ENCODE peak calls at places on chromosomes 13 and 19, in ten cellular contexts. E is heart left ventricle, U is stomach, S is left ventricle myocardium inferior, H is tibial nerve, L is fibroblast of lung, C is upper lobe of right lung, W is HCT116, M is pancreas, A is Peyer's patch. V is an unnamed sample.

GRCh38 chr13:30985637-30986205 is 53.3 kb downstream of the TEX26 start:
- DNase-seq in C (no peak), W (no peak), M (no peak), E (no peak), U (no peak), S (no peak), L (peak; percentile 80), H (no peak), A (no peak), V (no peak)

GRCh38 chr13:47621931-47622330 is 379.1 kb downstream of the SUCLA2 start:
- DNase-seq in H (no peak), E (no peak), A (no peak), U (no peak), L (peak; percentile 36), M (no peak), W (no peak), S (no peak), C (no peak), V (no peak)

GRCh38 chr13:112567161-112567862 is 20.6 kb downstream of the TUBGCP3 start:
- DNase-seq in E (no peak), S (no peak), C (no peak), H (no peak), A (no peak), M (no peak), U (no peak), W (no peak), L (peak; percentile 19), V (peak; percentile 23)

GRCh38 chr13:90545070-90545840 is 802.2 kb upstream of the MIR17HG start:
- DNase-seq in A (no peak), H (no peak), C (no peak), U (no peak), M (no peak), E (no peak), W (no peak), S (no peak), L (peak; percentile 13), V (no peak)

GRCh38 chr13:23705578-23705977 is 135.4 kb downstream of the TNFRSF19 start:
- DNase-seq in U (no peak), W (no peak), S (no peak), C (no peak), A (no peak), E (no peak), M (no peak), H (no peak), L (peak; percentile 39), V (no peak)

GRCh38 chr13:72255908-72256307 is 388.9 kb upstream of the DACH1 start:
- DNase-seq in W (peak; percentile 13), C (no peak), M (peak; percentile 18), A (no peak), E (no peak), H (no peak), S (no peak), L (peak; percentile 56), U (no peak), V (no peak)

GRCh38 chr19:6616011-6616410 is 25.1 kb upstream of the CD70 start:
- DNase-seq in U (no peak), L (peak; percentile 87), A (no peak), H (no peak), S (no peak), E (no peak), M (no peak), W (no peak), C (no peak), V (no peak)

GRCh38 chr13:27001705-27002104 is 169.9 kb downstream of the USP12 start:
- DNase-seq in C (no peak), L (no peak), M (no peak), S (no peak), W (no peak), A (peak; percentile 42), E (no peak), H (no peak), U (no peak), V (no peak)

GRCh38 chr19:17351815-17352435 is 14.6 kb downstream of the GTPBP3 start:
- DNase-seq in E (no peak), L (no peak), M (no peak), W (no peak), C (no peak), U (no peak), H (no peak), A (no peak), S (no peak), V (no peak)

GRCh38 chr19:17347877-17348276 is 10.5 kb downstream of the GTPBP3 start:
- DNase-seq in E (no peak), W (no peak), A (no peak), H (no peak), L (no peak), U (no peak), C (no peak), S (no peak), M (no peak), V (no peak)

GRCh38 chr19:17347361-17347760 is 10.0 kb downstream of the GTPBP3 start:
- DNase-seq in L (no peak), C (no peak), E (no peak), M (no peak), A (no peak), H (no peak), U (no peak), W (no peak), S (no peak), V (no peak)

GRCh38 chr19:17346109-17346671 is 8.8 kb downstream of the GTPBP3 start:
- DNase-seq in A (peak; percentile 85), M (peak; percentile 51), L (peak; percentile 47), U (peak; percentile 82), S (peak; percentile 79), C (peak; percentile 87), W (peak; percentile 60), H (peak; percentile 66), E (peak; percentile 88), V (no peak)

GRCh38 chr19:17348700-17349099 is 11.3 kb downstream of the GTPBP3 start:
- DNase-seq in S (peak; percentile 66), E (peak; percentile 81), H (no peak), M (peak; percentile 20), A (no peak), L (peak; percentile 67), W (no peak), C (no peak), U (no peak), V (no peak)
- H3K4me3 ChIP-seq in S (no peak overlapping the region), E (no peak overlapping the region), H (no peak overlapping the region), M (no peak overlapping the region), A (no peak overlapping the region), L (no peak overlapping the region), W (peak overlapping the region; percentile 41), C (no peak overlapping the region), U (no peak overlapping the region), V (peak overlapping the region; percentile 22)

DNA sequence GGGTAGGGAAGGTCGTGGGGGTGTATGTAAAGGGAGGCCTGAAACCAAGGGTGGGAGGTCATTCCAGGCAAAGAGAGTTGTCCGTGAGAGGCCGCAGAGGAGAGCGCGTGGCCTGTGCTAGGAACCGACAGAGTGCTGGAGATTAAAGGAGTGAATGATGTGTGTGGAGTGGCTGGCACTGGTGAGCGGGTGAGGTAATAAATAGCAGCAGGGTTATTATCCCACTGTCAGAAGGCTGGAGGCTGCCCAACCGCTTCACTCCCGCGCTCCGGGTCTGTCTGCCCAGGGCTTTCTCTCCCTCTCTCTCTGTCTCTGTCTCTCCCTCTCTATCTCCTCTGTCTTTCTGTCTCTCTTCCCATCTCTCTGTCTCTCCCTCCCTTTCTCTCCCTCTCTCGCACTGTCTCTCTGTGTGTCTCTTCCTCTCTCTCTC is 17.4 kb downstream of the ZNF579 start:
- DNase-seq in H (no peak), W (no peak), U (peak; percentile 87), A (no peak), L (peak; percentile 24), S (peak; percentile 79), E (peak; percentile 70), C (no peak), M (no peak), V (no peak)
- H3K27ac ChIP-seq in H (no peak overlapping the region), W (no peak overlapping the region), U (peak overlapping the region; percentile 84), A (no peak overlapping the region), L (no peak overlapping the region), S (peak overlapping the region; percentile 89), E (peak overlapping the region; percentile 76), C (no peak overlapping the region), M (no peak overlapping the region), V (no peak overlapping the region)

DNA sequence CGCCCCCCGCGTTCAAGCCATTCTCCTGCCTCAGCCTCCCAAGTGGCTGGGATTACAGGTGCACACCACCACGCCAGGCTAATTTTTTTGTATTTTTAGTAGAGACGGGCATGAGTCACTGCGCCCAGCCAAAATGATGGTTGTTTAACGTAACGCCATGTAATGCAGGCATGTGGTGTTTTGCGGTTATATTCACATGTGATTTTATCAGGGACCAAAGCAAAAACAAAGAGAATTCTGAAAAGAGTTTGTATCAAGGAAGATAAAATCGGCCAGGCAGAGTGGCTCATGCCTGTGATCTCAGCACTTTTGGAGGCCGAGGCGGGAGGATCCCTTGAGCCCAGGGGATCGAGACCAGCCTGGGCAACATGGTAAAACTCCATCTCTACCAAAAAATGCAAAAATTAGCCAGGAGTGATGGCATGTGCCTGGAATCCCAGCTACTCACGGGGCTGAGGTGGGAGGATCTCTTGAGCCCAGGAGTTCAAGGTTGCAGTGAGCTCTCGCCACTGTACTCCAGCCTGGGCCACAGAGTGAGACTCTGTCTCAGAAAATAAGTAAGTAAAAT is 4.7 kb upstream of the ADGRE2 start:
- DNase-seq in S (no peak), E (no peak), H (no peak), W (no peak), M (no peak), L (no peak), U (no peak), C (no peak), A (no peak), V (no peak)
- TF ChIP-seq CTCF in S (no peak), E (no peak), H (no peak), W (no peak), M (no peak), L (no peak), U (no peak), C (no peak), A (no peak), V (no peak)

GRCh38 chr13:51148952-51149573 is 38.0 kb upstream of the C13orf42 start:
- DNase-seq in M (no peak), W (peak; percentile 34), A (no peak), H (no peak), C (no peak), E (no peak), U (no peak), L (peak; percentile 58), S (no peak), V (peak; percentile 8)

GRCh38 chr13:51148223-51148951 is 37.3 kb upstream of the C13orf42 start:
- DNase-seq in M (no peak), E (no peak), A (no peak), L (no peak), U (no peak), H (no peak), W (no peak), C (no peak), S (no peak), V (no peak)

GRCh38 chr13:51146667-51147066 is 35.6 kb upstream of the C13orf42 start:
- DNase-seq in U (no peak), M (no peak), A (no peak), C (no peak), S (no peak), L (no peak), W (no peak), H (no peak), E (no peak), V (no peak)

GRCh38 chr13:51151463-51151862 is 40.4 kb upstream of the C13orf42 start:
- DNase-seq in W (no peak), M (no peak), E (no peak), C (no peak), U (no peak), A (no peak), S (no peak), H (no peak), L (no peak), V (no peak)

DNA sequence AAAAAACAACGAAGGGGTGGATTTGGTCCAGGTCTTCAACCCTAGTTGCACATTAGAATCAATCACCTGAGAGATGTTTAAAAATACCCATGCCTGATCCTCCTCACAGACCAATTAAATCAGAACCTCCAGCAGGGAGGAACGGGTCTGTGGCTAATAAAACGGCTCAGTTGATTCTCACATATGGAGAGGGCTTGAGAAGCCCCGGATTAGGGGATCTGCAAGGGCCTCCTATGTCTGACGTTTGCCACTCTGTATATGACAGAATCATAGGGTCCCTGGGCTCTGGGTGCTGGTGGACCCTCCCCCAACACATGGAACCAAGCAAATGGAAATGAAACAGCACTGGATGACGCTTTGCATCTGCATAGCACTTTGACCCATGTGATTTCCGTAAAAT is 36.7 kb upstream of the C13orf42 start:
- DNase-seq in M (no peak), U (no peak), W (no peak), L (no peak), A (no peak), C (no peak), S (no peak), H (no peak), E (no peak), V (no peak)
- H3K4me3 ChIP-seq in M (no peak overlapping the region), U (no peak overlapping the region), W (no peak overlapping the region), L (no peak overlapping the region), A (no peak overlapping the region), C (no peak overlapping the region), S (no peak overlapping the region), H (no peak overlapping the region), E (no peak overlapping the region), V (no peak overlapping the region)

V was measured in AG04450.